ENCODE peak calls at places on chromosomes 4 and X, in nine cellular contexts. O, M, Q, H, T, J, G, K and W are unnamed samples.

GRCh38 chr4:40992472-40993298 is 221.7 kb downstream of the APBB2 start:
- DNase-seq in M (no peak), J (no peak), Q (no peak), K (peak), O (no peak), H (no peak), T (no peak), G (peak), W (no peak)

GRCh38 chr4:82123934-82124333 is 249.9 kb downstream of the HNRNPD start:
- DNase-seq in K (no peak), O (no peak), Q (no peak), M (no peak), G (no peak), T (no peak), H (no peak), J (no peak), W (no peak)

GRCh38 chr4:99965173-99965572 is 15.1 kb upstream of the H2AZ1 start:
- DNase-seq in Q (no peak), O (no peak), K (no peak), H (no peak), M (no peak), J (no peak), T (no peak), G (no peak), W (no peak)

GRCh38 chr4:12116009-12116542 is 687.4 kb upstream of the HS3ST1 start:
- DNase-seq in G (no peak), J (no peak), M (no peak), K (no peak), Q (no peak), T (no peak), O (no peak), H (no peak), W (no peak)

GRCh38 chr4:37889849-37890500 is 909 bp upstream of the TBC1D1 start:
- DNase-seq in J (no peak), G (peak), K (no peak), Q (no peak), M (peak), O (peak), H (peak), T (peak), W (no peak)

GRCh38 chr4:34953145-34953799 is 1291.0 kb downstream of the ARAP2 start:
- DNase-seq in J (no peak), O (no peak), T (no peak), K (no peak), G (no peak), H (no peak), Q (no peak), M (no peak), W (no peak)

GRCh38 chr4:35189988-35190613 is 1054.2 kb downstream of the ARAP2 start:
- DNase-seq in J (no peak), M (no peak), O (no peak), Q (no peak), K (no peak), H (no peak), T (no peak), G (no peak), W (no peak)

GRCh38 chrX:38717871-38718270 is 83.4 kb upstream of the MID1IP1 start:
- DNase-seq in O (no peak), T (peak), Q (no peak), G (no peak), K (peak), J (no peak), M (no peak), H (no peak), W (no peak)

GRCh38 chr4:65737672-65738071 is 67.4 kb upstream of the EPHA5 start:
- DNase-seq in K (no peak), H (no peak), M (no peak), J (no peak), G (no peak), Q (no peak), O (no peak), T (no peak), W (no peak)

GRCh38 chr4:83613023-83613422 is 77.1 kb downstream of the GPAT3 start:
- DNase-seq in T (no peak), H (no peak), G (no peak), K (no peak), M (no peak), Q (no peak), O (no peak), J (no peak), W (no peak)

GRCh38 chrX:44778254-44778653 is 65.6 kb upstream of the DUSP21 start:
- DNase-seq in G (no peak), M (no peak), J (no peak), K (no peak), Q (no peak), T (no peak), H (no peak), O (no peak), W (no peak)

GRCh38 chrX:132041016-132041415 is 17.9 kb downstream of the STK26 start:
- DNase-seq in K (no peak), G (no peak), T (no peak), J (no peak), O (no peak), M (no peak), Q (no peak), H (no peak), W (no peak)

GRCh38 chr4:8040607-8041006 is 100.9 kb upstream of the AFAP1 start:
- DNase-seq in M (no peak), O (no peak), H (no peak), J (no peak), Q (no peak), G (no peak), T (no peak), K (no peak), W (no peak)

GRCh38 chr4:40594261-40595178 is 35.1 kb downstream of the RBM47 start:
- DNase-seq in K (no peak), T (no peak), O (no peak), M (no peak), J (no peak), H (no peak), Q (no peak), G (no peak), W (no peak)

GRCh38 chr4:133592591-133592990 is 443.5 kb downstream of the PCDH10 start:
- DNase-seq in T (no peak), G (no peak), K (no peak), J (no peak), M (no peak), O (no peak), H (no peak), Q (no peak), W (no peak)

GRCh38 chr4:87961993-87962791 is 13.3 kb upstream of the SPP1 start:
- DNase-seq in O (no peak), M (no peak), Q (no peak), H (no peak), J (no peak), K (no peak), G (no peak), T (no peak), W (no peak)